ENCODE peak calls at places on chromosomes 13 and 19, in nine cellular contexts. P is SK-N-SH; A is RPMI7951; E is activated CD4-positive, alpha-beta T cell treated with anti-CD3 and anti-CD28 coated beads, Interleukin-2, amount 10 ng/mL, durations not matched to agents 7 days and 5 days; W is RWPE1; R is NCI-H748 treated with DMSO at 0.1 percent for 48 hours; S is tibial nerve; G is RKO; L is H1. X is an unnamed sample.

GRCh38 chr19:34963531-34964406 is at the start of gene ZNF792:
- DNase-seq in P (peak), A (peak), E (peak), W (peak), R (peak), S (peak), G (peak), L (peak), X (peak)

GRCh38 chr19:50377051-50377441 is 789 bp downstream of the NR1H2 start:
- DNase-seq in P (peak), A (no peak), E (peak), W (peak), R (peak), S (no peak), G (no peak), L (no peak), X (peak)

GRCh38 chr13:110352735-110353134 is 45.7 kb downstream of the COL4A2 start:
- DNase-seq in P (no peak), A (no peak), E (no peak), W (no peak), R (no peak), S (no peak), G (no peak), L (no peak), X (no peak)

GRCh38 chr13:51817717-51818116 is 13.8 kb upstream of the DHRS12 start:
- DNase-seq in P (no peak), A (no peak), E (no peak), W (no peak), R (no peak), S (no peak), G (no peak), L (no peak), X (no peak)

GRCh38 chr19:48868196-48868886 is at the start of gene PLEKHA4:
- DNase-seq in P (peak), A (peak), E (no peak), W (no peak), R (no peak), S (peak), G (peak), L (no peak), X (no peak)

GRCh38 chr13:66665991-66666390 is 564.1 kb downstream of the PCDH9 start:
- DNase-seq in P (peak), A (no peak), E (no peak), W (no peak), R (peak), S (no peak), G (peak), L (no peak), X (no peak)

GRCh38 chr13:106700007-106700950 is 132.3 kb upstream of the ARGLU1 start:
- DNase-seq in P (no peak), A (no peak), E (no peak), W (no peak), R (no peak), S (no peak), G (no peak), L (no peak), X (no peak)

GRCh38 chr19:49854861-49855263 is 3.9 kb downstream of the PTOV1 start:
- DNase-seq in P (no peak), A (no peak), E (no peak), W (no peak), R (no peak), S (no peak), G (no peak), L (no peak), X (no peak)

GRCh38 chr13:112067871-112068305 is 939 bp downstream of the SOX1 start:
- DNase-seq in P (no peak), A (no peak), E (no peak), W (no peak), R (peak), S (no peak), G (no peak), L (no peak), X (no peak)

GRCh38 chr13:84821261-84821660 is 939.0 kb upstream of the SLITRK1 start:
- DNase-seq in P (peak), A (no peak), E (no peak), W (no peak), R (no peak), S (no peak), G (no peak), L (no peak), X (no peak)

X was measured in CD4-positive, alpha-beta memory T cell.